ENCODE peak calls at places on chromosomes 7 and 10, in seven cellular contexts. One of them, this sample, is unnamed.

GRCh38 chr7:75738975-75739795 is 444 bp upstream of the HIP1 start:
- DNase-seq in left ventricle myocardium inferior: peak; percentile 100
- DNase-seq in HEK293T: peak; percentile 99
- DNase-seq in NCI-H1105: peak; percentile 94
- DNase-seq in GM12891: peak; percentile 99
- DNase-seq in A673: peak; percentile 100
- DNase-seq in neural crest cell: peak; percentile 100
- DNase-seq in this sample: peak; percentile 99

GRCh38 chr10:56508562-56508961 is 147.5 kb upstream of the ZWINT start:
- DNase-seq in left ventricle myocardium inferior: no peak
- DNase-seq in HEK293T: no peak
- DNase-seq in NCI-H1105: no peak
- DNase-seq in GM12891: no peak
- DNase-seq in A673: no peak
- DNase-seq in neural crest cell: no peak
- DNase-seq in this sample: no peak

GRCh38 chr10:11869211-11869610 is 46.1 kb downstream of the PROSER2 start:
- DNase-seq in left ventricle myocardium inferior: no peak
- DNase-seq in HEK293T: no peak
- DNase-seq in NCI-H1105: no peak
- DNase-seq in GM12891: no peak
- DNase-seq in A673: no peak
- DNase-seq in neural crest cell: no peak
- DNase-seq in this sample: no peak

GRCh38 chr10:13349776-13350274 is 1.7 kb upstream of the SEPHS1 start:
- DNase-seq in left ventricle myocardium inferior: peak; percentile 38
- DNase-seq in HEK293T: peak; percentile 58
- DNase-seq in NCI-H1105: no peak
- DNase-seq in GM12891: no peak
- DNase-seq in A673: peak; percentile 36
- DNase-seq in neural crest cell: peak; percentile 13
- DNase-seq in this sample: no peak

GRCh38 chr7:1986366-1987083 is 246.2 kb downstream of the MAD1L1 start:
- DNase-seq in left ventricle myocardium inferior: no peak
- DNase-seq in HEK293T: no peak
- DNase-seq in NCI-H1105: no peak
- DNase-seq in GM12891: no peak
- DNase-seq in A673: no peak
- DNase-seq in neural crest cell: no peak
- DNase-seq in this sample: no peak

GRCh38 chr10:85851300-85851699 is 515.3 kb downstream of the GRID1 start:
- DNase-seq in left ventricle myocardium inferior: no peak
- DNase-seq in HEK293T: no peak
- DNase-seq in NCI-H1105: no peak
- DNase-seq in GM12891: no peak
- DNase-seq in A673: peak; percentile 76
- DNase-seq in neural crest cell: no peak
- DNase-seq in this sample: no peak

GRCh38 chr10:118732253-118733194 is 22.2 kb downstream of the CACUL1 start:
- DNase-seq in left ventricle myocardium inferior: no peak
- DNase-seq in HEK293T: no peak
- DNase-seq in NCI-H1105: no peak
- DNase-seq in GM12891: no peak
- DNase-seq in A673: no peak
- DNase-seq in neural crest cell: no peak
- DNase-seq in this sample: no peak

GRCh38 chr10:57874810-57875209 is 392.9 kb downstream of the IPMK start:
- DNase-seq in left ventricle myocardium inferior: no peak
- DNase-seq in HEK293T: no peak
- DNase-seq in NCI-H1105: no peak
- DNase-seq in GM12891: no peak
- DNase-seq in A673: no peak
- DNase-seq in neural crest cell: no peak
- DNase-seq in this sample: no peak

GRCh38 chr7:122006687-122007086 is 133.7 kb downstream of the PTPRZ1 start:
- DNase-seq in left ventricle myocardium inferior: no peak
- DNase-seq in HEK293T: no peak
- DNase-seq in NCI-H1105: peak; percentile 21
- DNase-seq in GM12891: no peak
- DNase-seq in A673: no peak
- DNase-seq in neural crest cell: no peak
- DNase-seq in this sample: no peak

GRCh38 chr7:55887786-55888185 is 530 bp downstream of the ZNF713 start:
- DNase-seq in left ventricle myocardium inferior: no peak
- DNase-seq in HEK293T: peak; percentile 24
- DNase-seq in NCI-H1105: peak; percentile 37
- DNase-seq in GM12891: peak; percentile 14
- DNase-seq in A673: peak; percentile 17
- DNase-seq in neural crest cell: no peak
- DNase-seq in this sample: no peak

GRCh38 chr10:43130756-43131155 is 7.5 kb upstream of the CSGALNACT2 start:
- DNase-seq in left ventricle myocardium inferior: no peak
- DNase-seq in HEK293T: no peak
- DNase-seq in NCI-H1105: no peak
- DNase-seq in GM12891: no peak
- DNase-seq in A673: no peak
- DNase-seq in neural crest cell: no peak
- DNase-seq in this sample: no peak

GRCh38 chr7:1925973-1926907 is 256.2 kb downstream of the ELFN1 start:
- DNase-seq in left ventricle myocardium inferior: no peak
- DNase-seq in HEK293T: no peak
- DNase-seq in NCI-H1105: no peak
- DNase-seq in GM12891: no peak
- DNase-seq in A673: no peak
- DNase-seq in neural crest cell: no peak
- DNase-seq in this sample: no peak

GRCh38 chr7:125747966-125748365 is 818.3 kb upstream of the POT1 start:
- DNase-seq in left ventricle myocardium inferior: no peak
- DNase-seq in HEK293T: no peak
- DNase-seq in NCI-H1105: no peak
- DNase-seq in GM12891: no peak
- DNase-seq in A673: no peak
- DNase-seq in neural crest cell: no peak
- DNase-seq in this sample: no peak

GRCh38 chr7:147298611-147299043 is 1182.0 kb downstream of the CNTNAP2 start:
- DNase-seq in left ventricle myocardium inferior: no peak
- DNase-seq in HEK293T: no peak
- DNase-seq in NCI-H1105: peak; percentile 78
- DNase-seq in GM12891: no peak
- DNase-seq in A673: no peak
- DNase-seq in neural crest cell: no peak
- DNase-seq in this sample: no peak

GRCh38 chr7:157496426-157497275 is 159.8 kb downstream of the DNAJB6 start:
- DNase-seq in left ventricle myocardium inferior: no peak
- DNase-seq in HEK293T: no peak
- DNase-seq in NCI-H1105: no peak
- DNase-seq in GM12891: no peak
- DNase-seq in A673: no peak
- DNase-seq in neural crest cell: no peak
- DNase-seq in this sample: no peak

GRCh38 chr10:134205-134742 is 981 bp upstream of the ZMYND11 start:
- DNase-seq in left ventricle myocardium inferior: peak; percentile 30
- DNase-seq in HEK293T: peak; percentile 31
- DNase-seq in NCI-H1105: no peak
- DNase-seq in GM12891: peak; percentile 12
- DNase-seq in A673: no peak
- DNase-seq in neural crest cell: peak; percentile 19
- DNase-seq in this sample: no peak

GRCh38 chr10:121158988-121159579 is 307.9 kb downstream of the WDR11 start:
- DNase-seq in left ventricle myocardium inferior: no peak
- DNase-seq in HEK293T: no peak
- DNase-seq in NCI-H1105: no peak
- DNase-seq in GM12891: no peak
- DNase-seq in A673: no peak
- DNase-seq in neural crest cell: no peak
- DNase-seq in this sample: no peak

GRCh38 chr10:71396084-71396713 is 521 bp upstream of the CDH23 start:
- DNase-seq in left ventricle myocardium inferior: peak; percentile 66
- DNase-seq in HEK293T: peak; percentile 45
- DNase-seq in NCI-H1105: peak; percentile 54
- DNase-seq in GM12891: peak; percentile 49
- DNase-seq in A673: peak; percentile 86
- DNase-seq in neural crest cell: peak; percentile 35
- DNase-seq in this sample: no peak

GRCh38 chr10:97539523-97540200 is 32.9 kb upstream of the ANKRD2 start:
- DNase-seq in left ventricle myocardium inferior: no peak
- DNase-seq in HEK293T: no peak
- DNase-seq in NCI-H1105: no peak
- DNase-seq in GM12891: no peak
- DNase-seq in A673: no peak
- DNase-seq in neural crest cell: no peak
- DNase-seq in this sample: no peak

GRCh38 chr7:114988755-114989154 is 66.9 kb downstream of the MDFIC start:
- DNase-seq in left ventricle myocardium inferior: peak; percentile 74
- DNase-seq in HEK293T: no peak
- DNase-seq in NCI-H1105: no peak
- DNase-seq in GM12891: no peak
- DNase-seq in A673: no peak
- DNase-seq in neural crest cell: no peak
- DNase-seq in this sample: no peak

GRCh38 chr10:126839094-126839761 is 66.0 kb upstream of the DOCK1 start:
- DNase-seq in left ventricle myocardium inferior: no peak
- DNase-seq in HEK293T: no peak
- DNase-seq in NCI-H1105: peak; percentile 89
- DNase-seq in GM12891: no peak
- DNase-seq in A673: peak; percentile 18
- DNase-seq in neural crest cell: no peak
- DNase-seq in this sample: no peak

GRCh38 chr7:159119026-159119741 is 25.5 kb downstream of the VIPR2 start:
- DNase-seq in left ventricle myocardium inferior: no peak
- DNase-seq in HEK293T: no peak
- DNase-seq in NCI-H1105: no peak
- DNase-seq in GM12891: no peak
- DNase-seq in A673: no peak
- DNase-seq in neural crest cell: no peak
- DNase-seq in this sample: no peak

GRCh38 chr7:47253650-47254080 is 328.2 kb downstream of the TNS3 start:
- DNase-seq in left ventricle myocardium inferior: peak; percentile 44
- DNase-seq in HEK293T: peak; percentile 20
- DNase-seq in NCI-H1105: peak; percentile 11
- DNase-seq in GM12891: no peak
- DNase-seq in A673: peak; percentile 3
- DNase-seq in neural crest cell: no peak
- DNase-seq in this sample: no peak

GRCh38 chr7:4247106-4247876 is 434.8 kb upstream of the FOXK1 start:
- DNase-seq in left ventricle myocardium inferior: no peak
- DNase-seq in HEK293T: no peak
- DNase-seq in NCI-H1105: no peak
- DNase-seq in GM12891: no peak
- DNase-seq in A673: no peak
- DNase-seq in neural crest cell: no peak
- DNase-seq in this sample: no peak

GRCh38 chr10:12588091-12588850 is 238.9 kb downstream of the CAMK1D start:
- DNase-seq in left ventricle myocardium inferior: no peak
- DNase-seq in HEK293T: no peak
- DNase-seq in NCI-H1105: no peak
- DNase-seq in GM12891: no peak
- DNase-seq in A673: peak; percentile 42
- DNase-seq in neural crest cell: no peak
- DNase-seq in this sample: no peak

GRCh38 chr10:122181901-122182799 is 88.9 kb upstream of the BTBD16 start:
- DNase-seq in left ventricle myocardium inferior: no peak
- DNase-seq in HEK293T: no peak
- DNase-seq in NCI-H1105: no peak
- DNase-seq in GM12891: no peak
- DNase-seq in A673: no peak
- DNase-seq in neural crest cell: no peak
- DNase-seq in this sample: no peak

GRCh38 chr7:148684289-148684688 is 14.4 kb upstream of the CUL1 start:
- DNase-seq in left ventricle myocardium inferior: no peak
- DNase-seq in HEK293T: no peak
- DNase-seq in NCI-H1105: no peak
- DNase-seq in GM12891: no peak
- DNase-seq in A673: no peak
- DNase-seq in neural crest cell: no peak
- DNase-seq in this sample: no peak

GRCh38 chr7:40279991-40280390 is 145.2 kb downstream of the SUGCT start:
- DNase-seq in left ventricle myocardium inferior: no peak
- DNase-seq in HEK293T: no peak
- DNase-seq in NCI-H1105: no peak
- DNase-seq in GM12891: no peak
- DNase-seq in A673: no peak
- DNase-seq in neural crest cell: no peak
- DNase-seq in this sample: no peak

GRCh38 chr10:66823301-66823700 is 102.5 kb upstream of the LRRTM3 start:
- DNase-seq in left ventricle myocardium inferior: no peak
- DNase-seq in HEK293T: no peak
- DNase-seq in NCI-H1105: no peak
- DNase-seq in GM12891: no peak
- DNase-seq in A673: no peak
- DNase-seq in neural crest cell: no peak
- DNase-seq in this sample: no peak

GRCh38 chr10:68271104-68271882 is 39.4 kb upstream of the ATOH7 start:
- DNase-seq in left ventricle myocardium inferior: no peak
- DNase-seq in HEK293T: no peak
- DNase-seq in NCI-H1105: no peak
- DNase-seq in GM12891: no peak
- DNase-seq in A673: peak; percentile 89
- DNase-seq in neural crest cell: no peak
- DNase-seq in this sample: no peak

GRCh38 chr7:66921396-66921917 is 432 bp downstream of the TMEM248 start:
- DNase-seq in left ventricle myocardium inferior: no peak
- DNase-seq in HEK293T: peak; percentile 25
- DNase-seq in NCI-H1105: peak; percentile 2
- DNase-seq in GM12891: no peak
- DNase-seq in A673: peak; percentile 48
- DNase-seq in neural crest cell: peak; percentile 13
- DNase-seq in this sample: peak; percentile 26

GRCh38 chr7:113338297-113338696 is 219.9 kb upstream of the SMIM30 start:
- DNase-seq in left ventricle myocardium inferior: no peak
- DNase-seq in HEK293T: no peak
- DNase-seq in NCI-H1105: no peak
- DNase-seq in GM12891: no peak
- DNase-seq in A673: peak; percentile 12
- DNase-seq in neural crest cell: no peak
- DNase-seq in this sample: no peak

GRCh38 chr10:114408112-114408967 is 4.0 kb upstream of the AFAP1L2 start:
- DNase-seq in left ventricle myocardium inferior: no peak
- DNase-seq in HEK293T: no peak
- DNase-seq in NCI-H1105: no peak
- DNase-seq in GM12891: no peak
- DNase-seq in A673: no peak
- DNase-seq in neural crest cell: no peak
- DNase-seq in this sample: no peak

GRCh38 chr10:5890519-5890878 is 456 bp downstream of the FBH1 start:
- DNase-seq in left ventricle myocardium inferior: no peak
- DNase-seq in HEK293T: peak; percentile 28
- DNase-seq in NCI-H1105: no peak
- DNase-seq in GM12891: no peak
- DNase-seq in A673: peak; percentile 5
- DNase-seq in neural crest cell: peak; percentile 14
- DNase-seq in this sample: no peak

GRCh38 chr10:5971315-5971832 is 6.0 kb downstream of the IL15RA start:
- DNase-seq in left ventricle myocardium inferior: no peak
- DNase-seq in HEK293T: no peak
- DNase-seq in NCI-H1105: no peak
- DNase-seq in GM12891: no peak
- DNase-seq in A673: no peak
- DNase-seq in neural crest cell: no peak
- DNase-seq in this sample: no peak

GRCh38 chr7:128947854-128948253 is 10.1 kb downstream of the IRF5 start:
- DNase-seq in left ventricle myocardium inferior: no peak
- DNase-seq in HEK293T: no peak
- DNase-seq in NCI-H1105: no peak
- DNase-seq in GM12891: no peak
- DNase-seq in A673: no peak
- DNase-seq in neural crest cell: no peak
- DNase-seq in this sample: no peak

This sample was measured in GM12892.